ENCODE peak calls at places on chromosomes 5 and 9, in seven cellular contexts. One of them, this sample, is unnamed.

GRCh38 chr5:11640474-11640873 is 263.8 kb downstream of the CTNND2 start:
- DNase-seq in cardiac fibroblast: no peak
- DNase-seq in SK-N-SH: no peak
- DNase-seq in activated CD8-positive, alpha-beta T cell treated with anti-CD3 and anti-CD28 coated beads for 36 hours: no peak
- DNase-seq in epithelial cell of esophagus: no peak
- DNase-seq in coronary artery: no peak
- DNase-seq in A549: no peak
- DNase-seq in this sample: no peak

GRCh38 chr9:133658442-133659431 is 22.6 kb downstream of the DBH start:
- DNase-seq in cardiac fibroblast: peak
- DNase-seq in SK-N-SH: no peak
- DNase-seq in coronary artery: no peak
- DNase-seq in epithelial cell of esophagus: peak
- DNase-seq in A549: peak
- DNase-seq in activated CD8-positive, alpha-beta T cell treated with anti-CD3 and anti-CD28 coated beads for 36 hours: peak
- DNase-seq in this sample: no peak

GRCh38 chr9:21316860-21317259 is 11.7 kb upstream of the IFNA5 start:
- DNase-seq in SK-N-SH: no peak
- DNase-seq in cardiac fibroblast: no peak
- DNase-seq in activated CD8-positive, alpha-beta T cell treated with anti-CD3 and anti-CD28 coated beads for 36 hours: no peak
- DNase-seq in A549: no peak
- DNase-seq in coronary artery: no peak
- DNase-seq in epithelial cell of esophagus: peak
- DNase-seq in this sample: no peak

GRCh38 chr9:23771746-23772145 is 54.3 kb downstream of the ELAVL2 start:
- DNase-seq in SK-N-SH: no peak
- DNase-seq in activated CD8-positive, alpha-beta T cell treated with anti-CD3 and anti-CD28 coated beads for 36 hours: no peak
- DNase-seq in coronary artery: no peak
- DNase-seq in A549: no peak
- DNase-seq in epithelial cell of esophagus: no peak
- DNase-seq in cardiac fibroblast: no peak
- DNase-seq in this sample: no peak

GRCh38 chr9:16866542-16866941 is 3.9 kb downstream of the BNC2 start:
- DNase-seq in coronary artery: no peak
- DNase-seq in SK-N-SH: no peak
- DNase-seq in epithelial cell of esophagus: no peak
- DNase-seq in cardiac fibroblast: peak
- DNase-seq in A549: no peak
- DNase-seq in activated CD8-positive, alpha-beta T cell treated with anti-CD3 and anti-CD28 coated beads for 36 hours: no peak
- DNase-seq in this sample: no peak

GRCh38 chr5:172870807-172871431 is 36.9 kb downstream of the ERGIC1 start:
- DNase-seq in cardiac fibroblast: peak
- DNase-seq in SK-N-SH: peak
- DNase-seq in epithelial cell of esophagus: no peak
- DNase-seq in coronary artery: no peak
- DNase-seq in activated CD8-positive, alpha-beta T cell treated with anti-CD3 and anti-CD28 coated beads for 36 hours: no peak
- DNase-seq in A549: no peak
- DNase-seq in this sample: no peak

GRCh38 chr5:76104027-76104426 is 20.8 kb downstream of the SV2C start:
- DNase-seq in A549: no peak
- DNase-seq in cardiac fibroblast: peak
- DNase-seq in SK-N-SH: no peak
- DNase-seq in epithelial cell of esophagus: peak
- DNase-seq in activated CD8-positive, alpha-beta T cell treated with anti-CD3 and anti-CD28 coated beads for 36 hours: peak
- DNase-seq in coronary artery: no peak
- DNase-seq in this sample: no peak

GRCh38 chr9:94150890-94151660 is 66.8 kb downstream of the PTPDC1 start:
- DNase-seq in A549: no peak
- DNase-seq in activated CD8-positive, alpha-beta T cell treated with anti-CD3 and anti-CD28 coated beads for 36 hours: no peak
- DNase-seq in epithelial cell of esophagus: no peak
- DNase-seq in SK-N-SH: no peak
- DNase-seq in coronary artery: no peak
- DNase-seq in cardiac fibroblast: no peak
- DNase-seq in this sample: no peak

GRCh38 chr5:116058346-116058936 is 26.2 kb downstream of the ARL14EPL start:
- DNase-seq in SK-N-SH: no peak
- DNase-seq in epithelial cell of esophagus: no peak
- DNase-seq in cardiac fibroblast: no peak
- DNase-seq in activated CD8-positive, alpha-beta T cell treated with anti-CD3 and anti-CD28 coated beads for 36 hours: no peak
- DNase-seq in A549: no peak
- DNase-seq in coronary artery: no peak
- DNase-seq in this sample: no peak

DNA sequence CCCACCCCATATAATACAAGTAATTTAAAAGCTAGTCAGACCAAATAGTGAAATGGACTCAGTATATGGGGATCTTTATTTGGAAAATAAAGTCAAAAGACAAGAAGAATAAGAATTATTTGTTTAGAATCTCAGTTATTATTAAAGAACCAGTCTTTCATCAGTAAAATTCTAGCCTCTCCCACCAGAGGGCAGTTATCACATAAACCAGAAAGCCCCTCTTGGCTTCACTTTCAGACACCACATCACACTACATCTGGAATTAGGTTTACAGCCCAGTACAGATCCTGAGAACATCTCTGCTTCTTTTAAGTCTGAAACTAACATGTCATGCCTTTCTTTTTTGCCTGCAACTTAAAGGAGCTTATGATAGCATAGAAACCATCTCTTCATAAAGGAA is 12.2 kb upstream of the HSPB3 start:
- DNase-seq in epithelial cell of esophagus: peak
- DNase-seq in coronary artery: no peak
- DNase-seq in activated CD8-positive, alpha-beta T cell treated with anti-CD3 and anti-CD28 coated beads for 36 hours: no peak
- DNase-seq in cardiac fibroblast: peak
- DNase-seq in A549: peak
- DNase-seq in SK-N-SH: peak
- DNase-seq in this sample: no peak
- TF ChIP-seq CTCF in epithelial cell of esophagus: peak
- TF ChIP-seq CTCF in coronary artery: peak
- TF ChIP-seq CTCF in activated CD8-positive, alpha-beta T cell treated with anti-CD3 and anti-CD28 coated beads for 36 hours: peak
- TF ChIP-seq CTCF in cardiac fibroblast: peak
- TF ChIP-seq CTCF in A549: peak
- TF ChIP-seq CTCF in SK-N-SH: peak
- TF ChIP-seq CTCF in this sample: peak

GRCh38 chr9:137219757-137220316 is 2.2 kb downstream of the RNF208 start:
- DNase-seq in activated CD8-positive, alpha-beta T cell treated with anti-CD3 and anti-CD28 coated beads for 36 hours: no peak
- DNase-seq in SK-N-SH: no peak
- DNase-seq in coronary artery: no peak
- DNase-seq in A549: no peak
- DNase-seq in epithelial cell of esophagus: no peak
- DNase-seq in cardiac fibroblast: no peak
- DNase-seq in this sample: no peak

GRCh38 chr9:137221095-137221374 is 1.0 kb downstream of the RNF208 start:
- DNase-seq in activated CD8-positive, alpha-beta T cell treated with anti-CD3 and anti-CD28 coated beads for 36 hours: no peak
- DNase-seq in A549: no peak
- DNase-seq in coronary artery: no peak
- DNase-seq in SK-N-SH: no peak
- DNase-seq in cardiac fibroblast: no peak
- DNase-seq in epithelial cell of esophagus: no peak
- DNase-seq in this sample: no peak

GRCh38 chr9:137222190-137223077 is at the start of gene RNF208:
- DNase-seq in cardiac fibroblast: no peak
- DNase-seq in SK-N-SH: peak
- DNase-seq in A549: no peak
- DNase-seq in coronary artery: no peak
- DNase-seq in epithelial cell of esophagus: no peak
- DNase-seq in activated CD8-positive, alpha-beta T cell treated with anti-CD3 and anti-CD28 coated beads for 36 hours: peak
- DNase-seq in this sample: no peak

GRCh38 chr9:137220317-137221094 is 1.5 kb downstream of the RNF208 start:
- DNase-seq in A549: no peak
- DNase-seq in cardiac fibroblast: no peak
- DNase-seq in SK-N-SH: no peak
- DNase-seq in activated CD8-positive, alpha-beta T cell treated with anti-CD3 and anti-CD28 coated beads for 36 hours: no peak
- DNase-seq in epithelial cell of esophagus: no peak
- DNase-seq in coronary artery: no peak
- DNase-seq in this sample: no peak

DNA sequence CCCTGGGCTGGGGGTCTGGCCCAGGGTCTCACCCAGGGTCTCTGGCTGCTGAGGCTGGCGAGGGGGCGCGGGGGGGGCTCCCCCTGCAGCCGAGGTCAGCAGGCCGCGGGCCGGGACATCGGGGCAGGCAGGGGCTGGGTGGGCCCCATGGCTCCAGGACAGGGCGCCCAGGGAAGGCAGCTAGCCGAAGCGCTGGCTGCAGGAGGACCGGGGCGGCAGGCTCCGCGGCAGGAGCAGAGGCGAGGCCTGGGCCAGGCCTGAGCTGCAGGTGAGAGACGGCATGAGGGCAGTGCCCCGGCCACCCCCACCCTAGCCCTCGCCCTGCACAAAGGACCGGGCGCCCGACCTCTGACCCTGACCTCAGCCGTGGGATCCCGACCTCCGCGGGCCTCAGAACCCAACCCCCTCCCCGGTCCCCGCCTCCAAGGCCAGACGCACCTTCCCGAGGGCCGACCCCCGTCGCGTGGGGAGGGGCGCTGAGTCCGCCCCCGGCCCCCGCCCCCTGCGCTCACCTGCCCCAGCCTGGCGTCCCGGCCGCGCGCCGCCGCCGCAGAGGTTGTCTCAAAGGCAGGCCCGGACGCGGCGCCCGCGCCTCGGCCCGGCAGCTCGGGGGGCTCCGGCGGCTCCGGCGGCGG is 446 bp downstream of the RNF208 start:
- DNase-seq in A549: no peak
- DNase-seq in coronary artery: no peak
- DNase-seq in cardiac fibroblast: no peak
- DNase-seq in epithelial cell of esophagus: no peak
- DNase-seq in activated CD8-positive, alpha-beta T cell treated with anti-CD3 and anti-CD28 coated beads for 36 hours: peak
- DNase-seq in SK-N-SH: peak
- DNase-seq in this sample: no peak
- TF ChIP-seq CTCF in A549: no peak
- TF ChIP-seq CTCF in coronary artery: no peak
- TF ChIP-seq CTCF in cardiac fibroblast: no peak
- TF ChIP-seq CTCF in epithelial cell of esophagus: no peak
- TF ChIP-seq CTCF in activated CD8-positive, alpha-beta T cell treated with anti-CD3 and anti-CD28 coated beads for 36 hours: no peak
- TF ChIP-seq CTCF in SK-N-SH: no peak
- TF ChIP-seq CTCF in this sample: no peak

GRCh38 chr5:53201746-53202145 is 92.2 kb upstream of the MOCS2 start:
- DNase-seq in SK-N-SH: no peak
- DNase-seq in activated CD8-positive, alpha-beta T cell treated with anti-CD3 and anti-CD28 coated beads for 36 hours: peak
- DNase-seq in epithelial cell of esophagus: no peak
- DNase-seq in coronary artery: no peak
- DNase-seq in cardiac fibroblast: peak
- DNase-seq in A549: no peak
- DNase-seq in this sample: no peak
- TF ChIP-seq CTCF in SK-N-SH: peak
- TF ChIP-seq CTCF in activated CD8-positive, alpha-beta T cell treated with anti-CD3 and anti-CD28 coated beads for 36 hours: peak
- TF ChIP-seq CTCF in epithelial cell of esophagus: peak
- TF ChIP-seq CTCF in coronary artery: no peak
- TF ChIP-seq CTCF in cardiac fibroblast: peak
- TF ChIP-seq CTCF in A549: no peak
- TF ChIP-seq CTCF in this sample: peak

GRCh38 chr9:135154050-135154570 is 66.6 kb downstream of the OLFM1 start:
- DNase-seq in SK-N-SH: no peak
- DNase-seq in epithelial cell of esophagus: no peak
- DNase-seq in cardiac fibroblast: no peak
- DNase-seq in activated CD8-positive, alpha-beta T cell treated with anti-CD3 and anti-CD28 coated beads for 36 hours: no peak
- DNase-seq in coronary artery: no peak
- DNase-seq in A549: no peak
- DNase-seq in this sample: no peak
- TF ChIP-seq CTCF in SK-N-SH: no peak
- TF ChIP-seq CTCF in epithelial cell of esophagus: no peak
- TF ChIP-seq CTCF in cardiac fibroblast: no peak
- TF ChIP-seq CTCF in activated CD8-positive, alpha-beta T cell treated with anti-CD3 and anti-CD28 coated beads for 36 hours: no peak
- TF ChIP-seq CTCF in coronary artery: no peak
- TF ChIP-seq CTCF in A549: no peak
- TF ChIP-seq CTCF in this sample: no peak

GRCh38 chr9:2228132-2228531 is 213.0 kb downstream of the SMARCA2 start:
- DNase-seq in activated CD8-positive, alpha-beta T cell treated with anti-CD3 and anti-CD28 coated beads for 36 hours: peak
- DNase-seq in epithelial cell of esophagus: no peak
- DNase-seq in cardiac fibroblast: peak
- DNase-seq in coronary artery: no peak
- DNase-seq in A549: no peak
- DNase-seq in SK-N-SH: peak
- DNase-seq in this sample: no peak
- TF ChIP-seq CTCF in activated CD8-positive, alpha-beta T cell treated with anti-CD3 and anti-CD28 coated beads for 36 hours: peak
- TF ChIP-seq CTCF in epithelial cell of esophagus: peak
- TF ChIP-seq CTCF in cardiac fibroblast: peak
- TF ChIP-seq CTCF in coronary artery: no peak
- TF ChIP-seq CTCF in A549: peak
- TF ChIP-seq CTCF in SK-N-SH: peak
- TF ChIP-seq CTCF in this sample: peak

This sample was measured in osteocyte.